ENCODE peak calls at places on chromosomes 5 and 9, in four cellular contexts. One of them, this sample, is unnamed.

GRCh38 chr9:121699271-121700164 is 48.1 kb downstream of the DAB2IP start:
- DNase-seq in K562: no peak
- DNase-seq in H1: peak
- DNase-seq in GM12878: no peak
- DNase-seq in this sample: no peak

GRCh38 chr5:33167541-33167940 is 273.2 kb upstream of the TARS1 start:
- DNase-seq in H1: no peak
- DNase-seq in K562: no peak
- DNase-seq in GM12878: no peak
- DNase-seq in this sample: no peak

GRCh38 chr5:81517462-81517861 is 123.5 kb upstream of the ACOT12 start:
- DNase-seq in GM12878: no peak
- DNase-seq in K562: no peak
- DNase-seq in H1: no peak
- DNase-seq in this sample: no peak

GRCh38 chr5:144232285-144232684 is 61.6 kb downstream of the KCTD16 start:
- DNase-seq in K562: no peak
- DNase-seq in H1: no peak
- DNase-seq in GM12878: no peak
- DNase-seq in this sample: no peak

GRCh38 chr9:133151041-133151440 is 12.7 kb downstream of the GBGT1 start:
- DNase-seq in H1: no peak
- DNase-seq in GM12878: no peak
- DNase-seq in K562: no peak
- DNase-seq in this sample: no peak

GRCh38 chr9:97512966-97513560 is 11.6 kb downstream of the TMOD1 start:
- DNase-seq in GM12878: no peak
- DNase-seq in H1: no peak
- DNase-seq in K562: no peak
- DNase-seq in this sample: no peak

GRCh38 chr9:113910036-113910639 is 34.0 kb downstream of the ZNF618 start:
- DNase-seq in K562: no peak
- DNase-seq in GM12878: no peak
- DNase-seq in H1: peak
- DNase-seq in this sample: no peak

GRCh38 chr5:14270212-14270702 is 127.1 kb downstream of the TRIO start:
- DNase-seq in GM12878: no peak
- DNase-seq in H1: no peak
- DNase-seq in K562: peak
- DNase-seq in this sample: peak

GRCh38 chr5:140565024-140565779 is 574 bp downstream of the SLC35A4 start:
- DNase-seq in K562: no peak
- DNase-seq in GM12878: no peak
- DNase-seq in H1: no peak
- DNase-seq in this sample: no peak

DNA sequence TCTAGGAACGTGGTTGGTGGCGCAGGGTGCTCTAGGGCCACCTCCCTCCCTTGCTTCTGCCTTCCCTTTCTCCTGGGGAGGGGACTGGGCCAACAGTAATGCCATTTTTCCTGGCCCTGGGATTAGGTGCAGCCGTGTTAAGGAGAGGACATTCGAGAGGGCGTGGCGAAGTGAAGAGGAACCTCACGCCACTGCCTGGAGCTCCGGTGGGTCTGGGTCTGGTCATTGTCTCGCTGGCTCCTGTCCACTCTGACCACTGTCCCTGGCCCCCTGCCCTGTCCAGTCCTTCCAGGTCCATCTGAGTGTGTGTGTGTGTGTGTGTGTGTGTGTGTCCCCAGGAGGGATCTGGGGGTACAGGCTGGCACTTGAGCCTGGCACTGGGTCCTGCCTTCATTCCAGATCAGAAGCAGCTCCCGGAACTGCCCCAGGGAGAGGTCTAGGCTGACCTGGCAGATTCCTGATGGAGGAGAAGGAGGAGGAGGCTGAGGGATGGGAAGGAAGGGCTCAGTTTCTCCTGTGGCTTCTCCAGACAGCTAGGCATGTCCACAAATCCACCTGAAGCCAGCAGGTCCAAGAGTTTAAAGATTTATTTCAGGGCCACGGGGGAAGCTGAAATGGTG is at the start of gene NDST1:
- DNase-seq in H1: no peak
- DNase-seq in K562: no peak
- DNase-seq in GM12878: no peak
- DNase-seq in this sample: no peak
- TF ChIP-seq JUND in H1: no peak
- TF ChIP-seq JUND in K562: no peak
- TF ChIP-seq JUND in GM12878: no peak
- TF ChIP-seq JUND in this sample: no peak

GRCh38 chr9:82613516-82613915 is 449.4 kb downstream of the RASEF start:
- DNase-seq in GM12878: no peak
- DNase-seq in H1: no peak
- DNase-seq in K562: no peak
- DNase-seq in this sample: no peak
- TF ChIP-seq HDAC6 in GM12878: no peak
- TF ChIP-seq HDAC6 in H1: no peak
- TF ChIP-seq HDAC6 in K562: no peak
- TF ChIP-seq HDAC6 in this sample: no peak

DNA sequence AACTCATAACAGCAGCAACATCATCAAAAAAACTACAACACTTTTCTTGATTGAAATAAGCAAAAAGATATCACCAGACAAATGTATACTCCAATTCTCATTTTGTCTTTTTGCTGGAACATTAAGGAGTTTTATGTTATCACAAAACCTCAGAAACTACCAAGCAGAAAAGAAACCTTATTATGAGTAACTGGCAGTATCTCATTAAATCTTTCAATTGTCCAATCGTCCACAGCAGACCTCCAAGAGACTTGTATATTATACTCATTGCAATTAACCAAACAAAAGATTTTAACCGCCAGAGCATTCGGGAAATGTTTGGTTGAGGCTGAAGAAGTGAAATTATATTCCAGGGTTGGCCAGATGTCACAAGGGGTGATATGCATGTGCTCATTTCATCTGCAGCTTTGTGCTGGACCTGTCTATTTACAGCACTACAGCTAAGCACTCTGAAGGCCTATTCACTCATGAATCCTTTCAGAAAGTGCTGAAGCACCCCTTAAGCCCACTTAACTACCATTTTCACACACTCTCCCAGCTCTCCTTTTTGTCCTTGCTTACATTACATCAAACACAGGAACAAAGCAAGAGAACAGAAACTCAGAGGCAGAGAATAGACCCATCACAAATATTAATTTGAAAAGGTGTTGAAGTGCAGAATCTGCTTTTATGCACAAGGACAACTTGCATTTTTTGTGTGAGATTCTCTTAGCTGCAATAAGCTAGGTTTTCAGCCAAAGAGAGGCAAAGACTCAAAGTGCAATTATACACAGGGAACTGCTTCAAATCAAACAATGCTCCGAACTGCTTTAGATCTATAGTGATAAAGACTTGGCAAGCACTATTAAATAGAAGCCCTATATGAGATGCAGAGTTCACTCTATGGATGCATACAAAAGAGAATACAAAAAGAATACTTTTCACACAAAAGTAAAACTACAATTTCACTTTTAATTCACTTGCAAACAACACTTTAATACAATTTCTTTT is 150.4 kb upstream of the POU5F2 start:
- DNase-seq in H1: no peak
- DNase-seq in K562: no peak
- DNase-seq in GM12878: no peak
- DNase-seq in this sample: no peak
- TF ChIP-seq JUND in H1: no peak
- TF ChIP-seq JUND in K562: no peak
- TF ChIP-seq JUND in GM12878: no peak
- TF ChIP-seq JUND in this sample: no peak

GRCh38 chr5:169006206-169006605 is 294.7 kb downstream of the SLIT3 start:
- DNase-seq in GM12878: no peak
- DNase-seq in H1: no peak
- DNase-seq in K562: no peak
- DNase-seq in this sample: no peak
- TF ChIP-seq HDAC6 in GM12878: no peak
- TF ChIP-seq HDAC6 in H1: no peak
- TF ChIP-seq HDAC6 in K562: no peak
- TF ChIP-seq HDAC6 in this sample: no peak

DNA sequence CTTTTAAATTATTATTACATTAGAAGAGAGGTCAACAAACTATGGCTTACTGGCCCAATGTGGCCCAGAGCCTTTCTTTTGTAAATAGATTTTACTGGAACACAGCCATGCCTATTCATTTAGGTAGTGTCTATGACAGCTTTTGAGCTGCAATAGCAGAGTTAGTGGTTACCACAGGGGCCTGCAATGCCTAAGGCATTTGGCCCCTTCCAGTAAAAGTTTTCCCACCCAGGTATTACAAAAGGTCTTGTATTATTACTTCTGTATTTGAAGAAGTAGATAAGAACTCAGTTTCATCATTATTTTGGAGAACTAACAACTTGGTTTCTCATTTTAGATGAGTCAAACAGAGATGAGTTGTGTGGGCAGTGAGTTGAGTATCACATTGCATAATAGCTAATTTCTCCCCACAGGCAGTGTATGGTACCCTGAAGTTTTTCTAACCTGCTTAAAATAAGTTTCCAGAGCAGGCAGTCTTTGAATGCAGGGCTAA is 9.5 kb downstream of the MTRR start:
- DNase-seq in H1: no peak
- DNase-seq in K562: no peak
- DNase-seq in GM12878: peak
- DNase-seq in this sample: peak
- TF ChIP-seq JUND in H1: no peak
- TF ChIP-seq JUND in K562: no peak
- TF ChIP-seq JUND in GM12878: peak
- TF ChIP-seq JUND in this sample: no peak

DNA sequence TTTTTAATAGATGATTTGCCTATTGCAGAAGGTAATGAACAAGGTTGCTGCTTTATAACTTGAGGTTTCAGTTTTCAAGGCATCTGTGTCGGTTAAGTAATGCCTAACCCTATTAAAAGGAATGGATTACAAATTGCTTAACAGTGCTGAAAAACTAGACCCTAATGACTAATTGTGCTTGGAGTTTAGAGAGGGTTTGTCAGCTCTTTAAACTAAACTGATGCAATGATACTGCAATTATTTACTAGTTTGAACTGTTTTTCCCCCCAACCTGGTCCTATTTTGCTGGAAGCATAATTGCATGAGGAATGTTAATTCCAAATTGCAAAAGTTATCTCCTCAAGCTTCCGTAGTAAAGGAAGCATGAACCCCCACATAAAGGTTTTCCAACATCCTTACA is 39.3 kb upstream of the TLX3 start:
- DNase-seq in GM12878: no peak
- DNase-seq in H1: no peak
- DNase-seq in K562: no peak
- DNase-seq in this sample: no peak
- TF ChIP-seq HDAC6 in GM12878: no peak
- TF ChIP-seq HDAC6 in H1: no peak
- TF ChIP-seq HDAC6 in K562: no peak
- TF ChIP-seq HDAC6 in this sample: no peak

GRCh38 chr9:106878943-106879916 is 16.3 kb downstream of the ZNF462 start:
- DNase-seq in GM12878: no peak
- DNase-seq in K562: no peak
- DNase-seq in H1: no peak
- DNase-seq in this sample: no peak
- TF ChIP-seq JUND in GM12878: no peak
- TF ChIP-seq JUND in K562: no peak
- TF ChIP-seq JUND in H1: no peak
- TF ChIP-seq JUND in this sample: no peak

GRCh38 chr5:128493657-128494329 is 44.3 kb downstream of the FBN2 start:
- DNase-seq in GM12878: no peak
- DNase-seq in H1: no peak
- DNase-seq in K562: no peak
- DNase-seq in this sample: no peak
- TF ChIP-seq HDAC6 in GM12878: no peak
- TF ChIP-seq HDAC6 in H1: no peak
- TF ChIP-seq HDAC6 in K562: no peak
- TF ChIP-seq HDAC6 in this sample: no peak

GRCh38 chr5:115657883-115658233 is 32.0 kb upstream of the TMED7 start:
- DNase-seq in GM12878: no peak
- DNase-seq in H1: no peak
- DNase-seq in K562: no peak
- DNase-seq in this sample: no peak
- TF ChIP-seq JUND in GM12878: no peak
- TF ChIP-seq JUND in H1: no peak
- TF ChIP-seq JUND in K562: no peak
- TF ChIP-seq JUND in this sample: no peak